ENCODE peak calls at places on chromosome 20, in six cellular contexts. One of them, this sample, is unnamed. For H3K4me1, the result is how much of the 10 kb centered on the place peaks cover.

GRCh38 chr20:32052090-32052791 is at the start of gene HCK:
- ATAC-seq in A549: peak
- ATAC-seq in GM12878: peak
- ATAC-seq in upper lobe of left lung: peak
- ATAC-seq in HepG2: peak
- ATAC-seq in K562: peak
- ATAC-seq in this sample: peak

GRCh38 chr20:61902213-61902869 is 163.3 kb downstream of the TAF4 start:
- ATAC-seq in A549: no peak
- ATAC-seq in GM12878: no peak
- ATAC-seq in upper lobe of left lung: no peak
- ATAC-seq in HepG2: no peak
- ATAC-seq in K562: no peak
- ATAC-seq in this sample: no peak

GRCh38 chr20:17210983-17211382 is 15.9 kb upstream of the PCSK2 start:
- ATAC-seq in A549: no peak
- ATAC-seq in GM12878: no peak
- ATAC-seq in upper lobe of left lung: no peak
- ATAC-seq in HepG2: no peak
- ATAC-seq in K562: no peak
- ATAC-seq in this sample: no peak

GRCh38 chr20:31841928-31842327 is 3.5 kb downstream of the FOXS1 start:
- ATAC-seq in A549: peak
- ATAC-seq in GM12878: no peak
- ATAC-seq in upper lobe of left lung: no peak
- ATAC-seq in HepG2: peak
- ATAC-seq in K562: no peak
- ATAC-seq in this sample: no peak

GRCh38 chr20:37032077-37032476 is 63.7 kb downstream of the RBL1 start:
- ATAC-seq in A549: no peak
- ATAC-seq in GM12878: no peak
- ATAC-seq in upper lobe of left lung: no peak
- ATAC-seq in HepG2: no peak
- ATAC-seq in K562: no peak
- ATAC-seq in this sample: no peak

GRCh38 chr20:5080384-5080877 is 39.3 kb downstream of the PCNA start:
- ATAC-seq in A549: peak
- ATAC-seq in GM12878: peak
- ATAC-seq in upper lobe of left lung: peak
- ATAC-seq in HepG2: no peak
- ATAC-seq in K562: no peak
- ATAC-seq in this sample: peak

GRCh38 chr20:2145376-2145775 is 43.7 kb downstream of the STK35 start:
- ATAC-seq in A549: no peak
- ATAC-seq in GM12878: no peak
- ATAC-seq in upper lobe of left lung: no peak
- ATAC-seq in HepG2: no peak
- ATAC-seq in K562: no peak
- ATAC-seq in this sample: no peak

GRCh38 chr20:33531047-33531877 is 41.4 kb downstream of the CBFA2T2 start:
- ATAC-seq in A549: no peak
- ATAC-seq in GM12878: no peak
- ATAC-seq in upper lobe of left lung: no peak
- ATAC-seq in HepG2: peak
- ATAC-seq in K562: no peak
- ATAC-seq in this sample: no peak

GRCh38 chr20:23022849-23023248 is 12.3 kb upstream of the SSTR4 start:
- ATAC-seq in A549: no peak
- ATAC-seq in GM12878: no peak
- ATAC-seq in upper lobe of left lung: no peak
- ATAC-seq in HepG2: no peak
- ATAC-seq in K562: no peak
- ATAC-seq in this sample: no peak

GRCh38 chr20:36917943-36918342 is 33.6 kb downstream of the SAMHD1 start:
- ATAC-seq in A549: no peak
- ATAC-seq in GM12878: no peak
- ATAC-seq in upper lobe of left lung: no peak
- ATAC-seq in HepG2: no peak
- ATAC-seq in K562: no peak
- ATAC-seq in this sample: peak

GRCh38 chr20:34923414-34923813 is 32.2 kb downstream of the GSS start:
- ATAC-seq in A549: no peak
- ATAC-seq in GM12878: no peak
- ATAC-seq in upper lobe of left lung: no peak
- ATAC-seq in HepG2: no peak
- ATAC-seq in K562: no peak
- ATAC-seq in this sample: no peak

GRCh38 chr20:54793270-54793992 is 318.0 kb downstream of the DOK5 start:
- ATAC-seq in A549: no peak
- ATAC-seq in GM12878: no peak
- ATAC-seq in upper lobe of left lung: no peak
- ATAC-seq in HepG2: peak
- ATAC-seq in K562: no peak
- ATAC-seq in this sample: peak

GRCh38 chr20:44993343-44993742 is 27.0 kb downstream of the STK4 start:
- ATAC-seq in A549: no peak
- ATAC-seq in GM12878: no peak
- ATAC-seq in upper lobe of left lung: no peak
- ATAC-seq in HepG2: no peak
- ATAC-seq in K562: peak
- ATAC-seq in this sample: no peak

GRCh38 chr20:20685635-20686034 is 26.8 kb downstream of the RALGAPA2 start:
- ATAC-seq in A549: no peak
- ATAC-seq in GM12878: no peak
- ATAC-seq in upper lobe of left lung: no peak
- ATAC-seq in HepG2: peak
- ATAC-seq in K562: no peak
- ATAC-seq in this sample: no peak

GRCh38 chr20:57680131-57680716 is 29.6 kb downstream of the PMEPA1 start:
- ATAC-seq in A549: no peak
- ATAC-seq in GM12878: peak
- ATAC-seq in upper lobe of left lung: no peak
- ATAC-seq in HepG2: no peak
- ATAC-seq in K562: no peak
- ATAC-seq in this sample: no peak

GRCh38 chr20:11780765-11781369 is 136.8 kb upstream of the BTBD3 start:
- ATAC-seq in A549: no peak
- ATAC-seq in GM12878: peak
- ATAC-seq in upper lobe of left lung: no peak
- ATAC-seq in HepG2: no peak
- ATAC-seq in K562: no peak
- ATAC-seq in this sample: no peak

GRCh38 chr20:11783102-11783861 is 134.4 kb upstream of the BTBD3 start:
- ATAC-seq in A549: no peak
- ATAC-seq in GM12878: no peak
- ATAC-seq in upper lobe of left lung: no peak
- ATAC-seq in HepG2: no peak
- ATAC-seq in K562: no peak
- ATAC-seq in this sample: no peak

GRCh38 chr20:11776687-11777086 is 141.0 kb upstream of the BTBD3 start:
- ATAC-seq in A549: no peak
- ATAC-seq in GM12878: no peak
- ATAC-seq in upper lobe of left lung: no peak
- ATAC-seq in HepG2: no peak
- ATAC-seq in K562: no peak
- ATAC-seq in this sample: no peak

GRCh38 chr20:11777387-11777786 is 140.3 kb upstream of the BTBD3 start:
- ATAC-seq in A549: no peak
- ATAC-seq in GM12878: no peak
- ATAC-seq in upper lobe of left lung: no peak
- ATAC-seq in HepG2: no peak
- ATAC-seq in K562: no peak
- ATAC-seq in this sample: no peak

DNA sequence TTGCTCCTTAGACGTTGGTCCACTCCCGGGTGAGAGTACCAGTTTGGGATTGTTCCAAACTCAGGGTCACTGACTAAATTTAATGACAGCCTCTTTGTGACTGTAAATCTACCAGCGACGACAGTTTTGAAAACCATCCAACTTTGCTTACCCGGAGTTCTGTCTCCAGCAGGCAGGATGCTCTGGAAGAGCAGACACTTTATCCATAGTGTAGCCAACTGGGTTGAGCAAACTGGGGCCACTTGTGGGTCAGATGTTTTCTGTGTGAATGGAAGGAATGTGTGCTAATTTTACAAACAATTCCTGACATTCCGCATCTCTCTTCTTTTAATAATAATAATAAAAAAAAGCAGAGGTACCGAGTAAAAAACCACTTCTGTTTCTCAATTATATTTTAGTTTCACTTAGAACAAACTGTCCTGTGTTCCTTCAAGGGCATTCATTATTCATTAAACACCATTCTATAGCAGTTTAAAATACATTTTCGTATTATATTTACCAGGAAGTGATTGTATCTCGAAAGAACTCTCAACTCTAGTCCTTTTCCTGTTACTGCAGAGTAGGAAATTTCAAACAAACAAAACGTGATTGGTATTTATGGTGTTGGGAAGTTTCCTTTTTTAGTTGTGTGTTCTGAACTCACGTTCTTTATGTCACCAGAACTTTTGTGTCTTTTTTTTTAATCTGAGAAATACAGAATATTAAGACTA is 139.7 kb upstream of the BTBD3 start:
- ATAC-seq in A549: peak
- ATAC-seq in GM12878: no peak
- ATAC-seq in upper lobe of left lung: no peak
- ATAC-seq in HepG2: no peak
- ATAC-seq in K562: no peak
- ATAC-seq in this sample: no peak
- TF ChIP-seq EP300 in A549: no peak
- TF ChIP-seq EP300 in GM12878: no peak
- TF ChIP-seq EP300 in upper lobe of left lung: no peak
- TF ChIP-seq EP300 in HepG2: no peak
- TF ChIP-seq EP300 in K562: no peak
- TF ChIP-seq EP300 in this sample: no peak

DNA sequence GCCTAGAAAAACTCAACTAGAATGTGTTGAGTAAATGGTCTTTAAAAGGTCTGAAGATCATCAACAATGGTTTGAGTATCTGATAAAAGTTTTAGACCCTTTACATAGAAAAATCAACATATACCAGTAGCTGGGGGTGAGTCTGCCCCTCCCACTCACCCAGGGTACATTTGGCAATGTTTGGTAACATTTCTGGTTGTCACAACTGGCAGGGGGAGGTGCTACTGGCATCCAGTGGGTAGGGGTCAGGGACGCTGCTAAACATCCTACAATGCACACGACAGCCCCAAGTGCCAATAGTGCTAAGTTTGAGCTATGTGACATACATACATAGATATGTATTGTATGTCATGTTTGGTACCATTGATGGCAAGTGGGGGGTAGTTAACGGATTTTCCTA is 2.7 kb upstream of the MMP9 start:
- ATAC-seq in A549: no peak
- ATAC-seq in GM12878: no peak
- ATAC-seq in upper lobe of left lung: no peak
- ATAC-seq in HepG2: no peak
- ATAC-seq in K562: no peak
- ATAC-seq in this sample: no peak
- H3K4me1 ChIP-seq in A549: under half
- H3K4me1 ChIP-seq in GM12878: under half
- H3K4me1 ChIP-seq in upper lobe of left lung: under half
- H3K4me1 ChIP-seq in HepG2: under half
- H3K4me1 ChIP-seq in K562: under half
- H3K4me1 ChIP-seq in this sample: under half

GRCh38 chr20:49507741-49508434 is 25.4 kb upstream of the KCNB1 start:
- ATAC-seq in A549: peak
- ATAC-seq in GM12878: peak
- ATAC-seq in upper lobe of left lung: no peak
- ATAC-seq in HepG2: peak
- ATAC-seq in K562: peak
- ATAC-seq in this sample: no peak

GRCh38 chr20:49510562-49511117 is 28.2 kb upstream of the KCNB1 start:
- ATAC-seq in A549: peak
- ATAC-seq in GM12878: no peak
- ATAC-seq in upper lobe of left lung: peak
- ATAC-seq in HepG2: no peak
- ATAC-seq in K562: no peak
- ATAC-seq in this sample: peak

GRCh38 chr20:49501917-49502316 is 19.4 kb upstream of the KCNB1 start:
- ATAC-seq in A549: peak
- ATAC-seq in GM12878: peak
- ATAC-seq in upper lobe of left lung: no peak
- ATAC-seq in HepG2: peak
- ATAC-seq in K562: peak
- ATAC-seq in this sample: no peak

GRCh38 chr20:49508435-49509199 is 26.1 kb upstream of the KCNB1 start:
- ATAC-seq in A549: peak
- ATAC-seq in GM12878: peak
- ATAC-seq in upper lobe of left lung: no peak
- ATAC-seq in HepG2: peak
- ATAC-seq in K562: peak
- ATAC-seq in this sample: no peak

DNA sequence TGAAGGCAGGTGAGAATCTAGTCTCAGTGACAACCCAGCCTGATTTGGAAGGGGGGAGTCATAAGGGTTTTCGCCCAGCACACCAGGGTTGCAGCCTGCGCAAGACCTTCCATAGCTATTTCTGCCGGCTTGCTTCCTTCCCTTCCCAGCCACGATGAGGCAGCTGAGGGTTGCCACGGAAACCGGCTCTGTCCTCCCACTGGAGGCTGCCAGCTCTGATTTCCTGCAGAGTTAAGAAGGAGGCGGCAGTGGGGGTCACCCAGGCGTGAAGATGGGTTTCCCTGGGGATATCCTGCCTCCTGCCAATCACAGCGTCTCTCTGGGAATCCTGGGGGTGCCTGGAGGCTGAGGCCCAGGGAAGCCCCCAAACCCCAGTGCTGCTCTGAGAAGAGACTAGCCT is 23.1 kb upstream of the KCNB1 start:
- ATAC-seq in A549: peak
- ATAC-seq in GM12878: no peak
- ATAC-seq in upper lobe of left lung: no peak
- ATAC-seq in HepG2: no peak
- ATAC-seq in K562: no peak
- ATAC-seq in this sample: peak
- TF ChIP-seq EP300 in A549: no peak
- TF ChIP-seq EP300 in GM12878: no peak
- TF ChIP-seq EP300 in upper lobe of left lung: no peak
- TF ChIP-seq EP300 in HepG2: no peak
- TF ChIP-seq EP300 in K562: no peak
- TF ChIP-seq EP300 in this sample: no peak

GRCh38 chr20:53660078-53660909 is 66.7 kb upstream of the ZNF217 start:
- ATAC-seq in A549: peak
- ATAC-seq in GM12878: peak
- ATAC-seq in upper lobe of left lung: no peak
- ATAC-seq in HepG2: no peak
- ATAC-seq in K562: no peak
- ATAC-seq in this sample: peak
- H3K4me1 ChIP-seq in A549: half or more
- H3K4me1 ChIP-seq in GM12878: half or more
- H3K4me1 ChIP-seq in upper lobe of left lung: under half
- H3K4me1 ChIP-seq in HepG2: half or more
- H3K4me1 ChIP-seq in K562: under half
- H3K4me1 ChIP-seq in this sample: under half

DNA sequence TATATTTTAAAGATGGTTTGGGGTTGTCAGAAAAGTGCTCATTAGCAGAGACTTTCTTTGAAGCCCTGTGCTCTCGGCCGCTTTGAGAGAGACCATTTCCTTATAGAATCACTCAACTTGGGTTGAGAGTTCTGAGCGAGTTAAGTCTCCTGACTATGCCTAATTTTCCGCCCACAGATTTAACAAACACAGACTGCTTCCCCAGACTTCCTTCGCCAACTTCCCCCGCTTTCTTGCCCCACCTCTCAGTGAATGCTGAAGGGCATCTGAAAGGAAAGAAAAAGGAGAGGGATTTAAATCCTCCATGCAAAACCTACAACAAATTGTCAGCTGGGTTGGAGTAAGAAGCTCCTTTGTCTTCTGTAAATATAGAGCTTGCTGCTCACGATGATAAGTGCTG is 224.0 kb downstream of the EYA2 start:
- ATAC-seq in A549: no peak
- ATAC-seq in GM12878: no peak
- ATAC-seq in upper lobe of left lung: no peak
- ATAC-seq in HepG2: no peak
- ATAC-seq in K562: no peak
- ATAC-seq in this sample: no peak
- TF ChIP-seq EP300 in A549: no peak
- TF ChIP-seq EP300 in GM12878: no peak
- TF ChIP-seq EP300 in upper lobe of left lung: no peak
- TF ChIP-seq EP300 in HepG2: no peak
- TF ChIP-seq EP300 in K562: no peak
- TF ChIP-seq EP300 in this sample: no peak

This sample was measured in gastroesophageal sphincter.